ENCODE peak calls at places on chromosomes 2 and 18, in five cellular contexts. B, H, A, E and Z are unnamed samples.

GRCh38 chr2:23636412-23636811 is 251.4 kb downstream of the KLHL29 start:
- DNase-seq in B (no peak), H (no peak), A (no peak), E (no peak), Z (no peak)

GRCh38 chr18:75350857-75351256 is 76.6 kb downstream of the SMIM21 start:
- DNase-seq in B (no peak), H (no peak), A (peak; percentile 23), E (no peak), Z (no peak)

GRCh38 chr2:208657468-208657867 is 250.9 kb downstream of the PTH2R start:
- DNase-seq in B (peak; percentile 23), H (peak; percentile 35), A (no peak), E (no peak), Z (no peak)

GRCh38 chr18:12159446-12159845 is 65.8 kb downstream of the ANKRD62 start:
- DNase-seq in B (no peak), H (peak; percentile 73), A (peak; percentile 10), E (no peak), Z (no peak)

GRCh38 chr2:96685285-96685591 is 42.7 kb downstream of the FER1L5 start:
- DNase-seq in B (no peak), H (no peak), A (no peak), E (no peak), Z (no peak)

GRCh38 chr18:56890632-56891031 is 239.5 kb downstream of the WDR7 start:
- DNase-seq in B (no peak), H (peak; percentile 41), A (peak; percentile 30), E (no peak), Z (peak; percentile 73)

GRCh38 chr2:96407919-96408550 is 72.5 kb downstream of the NCAPH start:
- DNase-seq in B (no peak), H (no peak), A (no peak), E (no peak), Z (no peak)

GRCh38 chr2:214069254-214069653 is 341.6 kb upstream of the VWC2L start:
- DNase-seq in B (peak; percentile 83), H (peak; percentile 91), A (peak; percentile 55), E (no peak), Z (peak; percentile 47)

GRCh38 chr2:217711236-217711635 is 291.6 kb downstream of the TNS1 start:
- DNase-seq in B (no peak), H (no peak), A (no peak), E (no peak), Z (peak; percentile 61)

GRCh38 chr18:11429876-11430275 is 179.5 kb upstream of the SLC35G4 start:
- DNase-seq in B (no peak), H (no peak), A (no peak), E (no peak), Z (no peak)

GRCh38 chr2:50143822-50144575 is 887.9 kb downstream of the NRXN1 start:
- DNase-seq in B (no peak), H (peak; percentile 63), A (peak; percentile 66), E (no peak), Z (no peak)

GRCh38 chr2:172985139-172985874 is 90.3 kb upstream of the MAP3K20 start:
- DNase-seq in B (peak; percentile 4), H (peak; percentile 83), A (no peak), E (peak; percentile 60), Z (no peak)

GRCh38 chr18:79217979-79218604 is 148.9 kb downstream of the ATP9B start:
- DNase-seq in B (no peak), H (no peak), A (no peak), E (no peak), Z (no peak)

GRCh38 chr2:231926180-231926741 is at the start of gene NPPC:
- DNase-seq in B (no peak), H (peak; percentile 40), A (peak; percentile 80), E (peak; percentile 58), Z (no peak)

GRCh38 chr2:219442206-219443015 is 7.8 kb downstream of the SPEG start:
- DNase-seq in B (no peak), H (peak; percentile 14), A (no peak), E (no peak), Z (no peak)

GRCh38 chr2:162747974-162748373 is 90.6 kb downstream of the KCNH7 start:
- DNase-seq in B (no peak), H (no peak), A (no peak), E (no peak), Z (no peak)

GRCh38 chr2:206011795-206012194 is 74.2 kb downstream of the INO80D start:
- DNase-seq in B (peak; percentile 4), H (peak; percentile 57), A (no peak), E (no peak), Z (no peak)

GRCh38 chr2:232449964-232450363 is 6.0 kb upstream of the ALPI start:
- DNase-seq in B (no peak), H (no peak), A (no peak), E (no peak), Z (no peak)

GRCh38 chr18:37565985-37566478 is 434 bp upstream of the CELF4 start:
- DNase-seq in B (no peak), H (peak; percentile 43), A (peak; percentile 80), E (no peak), Z (no peak)

GRCh38 chr18:25279133-25279532 is 72.8 kb downstream of the ZNF521 start:
- DNase-seq in B (no peak), H (no peak), A (no peak), E (no peak), Z (peak; percentile 55)

GRCh38 chr2:133326651-133327397 is 241.4 kb downstream of the NCKAP5 start:
- DNase-seq in B (no peak), H (peak; percentile 5), A (no peak), E (no peak), Z (peak; percentile 82)

GRCh38 chr2:26352892-26353291 is 6.3 kb upstream of the ADGRF3 start:
- DNase-seq in B (peak; percentile 63), H (peak; percentile 69), A (no peak), E (no peak), Z (no peak)

GRCh38 chr2:189466656-189467055 is 25.4 kb downstream of the WDR75 start:
- DNase-seq in B (no peak), H (peak; percentile 14), A (peak; percentile 66), E (no peak), Z (peak; percentile 1)

GRCh38 chr18:73136134-73136533 is 268.3 kb upstream of the NETO1 start:
- DNase-seq in B (no peak), H (peak; percentile 29), A (peak; percentile 8), E (no peak), Z (no peak)
- TF ChIP-seq CTCF in B (no peak), H (peak; percentile 53), A (peak; percentile 50), E (no peak), Z (peak; percentile 62)

GRCh38 chr2:152678808-152679207 is 38.5 kb downstream of the PRPF40A start:
- DNase-seq in B (no peak), H (no peak), A (no peak), E (no peak), Z (no peak)

GRCh38 chr2:152683400-152683799 is 33.9 kb downstream of the PRPF40A start:
- DNase-seq in B (no peak), H (no peak), A (no peak), E (no peak), Z (no peak)

GRCh38 chr2:152686308-152686707 is 31.0 kb downstream of the PRPF40A start:
- DNase-seq in B (no peak), H (no peak), A (no peak), E (no peak), Z (no peak)

GRCh38 chr2:152682663-152683062 is 34.6 kb downstream of the PRPF40A start:
- DNase-seq in B (no peak), H (no peak), A (no peak), E (no peak), Z (no peak)
- TF ChIP-seq CTCF in B (no peak), H (no peak), A (no peak), E (no peak), Z (no peak)

GRCh38 chr2:197148401-197148800 is 162.2 kb downstream of the ANKRD44 start:
- DNase-seq in B (no peak), H (no peak), A (no peak), E (no peak), Z (no peak)

GRCh38 chr2:197158138-197158537 is 152.4 kb downstream of the ANKRD44 start:
- DNase-seq in B (no peak), H (no peak), A (no peak), E (no peak), Z (no peak)

GRCh38 chr2:197149546-197149945 is 161.0 kb downstream of the ANKRD44 start:
- DNase-seq in B (no peak), H (no peak), A (no peak), E (no peak), Z (no peak)

GRCh38 chr2:197147942-197148341 is 162.6 kb downstream of the ANKRD44 start:
- DNase-seq in B (no peak), H (no peak), A (peak; percentile 23), E (no peak), Z (no peak)

DNA sequence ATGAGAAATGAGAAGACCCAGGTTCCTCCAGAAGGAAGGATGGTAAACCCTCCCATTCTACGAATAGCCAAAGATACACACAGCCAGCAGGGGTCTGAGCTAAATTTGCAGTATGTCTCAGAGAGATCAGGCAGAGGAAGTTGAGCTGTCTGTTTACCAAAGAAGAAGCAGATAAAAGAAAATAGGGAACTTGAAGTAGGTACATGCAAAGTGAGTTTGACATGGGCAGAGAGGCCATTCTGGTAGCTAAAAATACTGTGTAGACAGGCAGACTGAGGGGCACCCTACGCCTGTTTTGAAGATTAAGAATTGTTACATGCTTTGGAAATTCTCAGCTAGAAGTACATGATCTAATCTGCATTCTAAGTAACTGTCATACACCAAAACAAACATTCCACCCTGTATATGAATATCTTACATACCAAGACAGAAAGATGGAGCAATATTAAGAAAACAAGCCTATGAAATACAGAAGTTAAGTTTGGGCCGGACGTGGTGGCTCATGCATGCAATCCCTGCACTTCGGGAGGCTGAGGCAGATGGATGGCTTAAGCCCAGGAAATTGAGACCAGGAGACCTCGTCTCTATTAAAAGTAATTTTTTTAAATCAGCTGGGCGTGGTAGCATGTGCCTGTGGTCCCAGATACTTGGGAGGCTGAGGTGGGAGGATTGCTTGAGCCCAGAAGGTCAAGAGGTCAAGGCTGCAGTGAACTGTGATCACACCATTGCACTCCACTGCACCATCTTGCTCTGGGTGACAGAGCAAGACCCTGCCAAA is 157.9 kb downstream of the ANKRD44 start:
- DNase-seq in B (no peak), H (no peak), A (no peak), E (no peak), Z (no peak)
- TF ChIP-seq CTCF in B (no peak), H (no peak), A (no peak), E (no peak), Z (peak; percentile 40)

GRCh38 chr2:84424152-84424551 is 34.9 kb downstream of the SUCLG1 start:
- DNase-seq in B (no peak), H (peak; percentile 26), A (no peak), E (no peak), Z (no peak)
- TF ChIP-seq CTCF in B (peak; percentile 4), H (peak; percentile 63), A (peak; percentile 52), E (no peak), Z (peak; percentile 67)

GRCh38 chr18:9103488-9103887 is 989 bp downstream of the NDUFV2 start:
- DNase-seq in B (no peak), H (peak; percentile 34), A (peak; percentile 33), E (no peak), Z (no peak)
- TF ChIP-seq CTCF in B (no peak), H (no peak), A (peak; percentile 27), E (no peak), Z (no peak)